ENCODE peak calls at places on chromosomes 12 and 14, in six cellular contexts. Y, Z, H, U, V and D are unnamed samples.

GRCh38 chr12:30169839-30170591 is 386.3 kb upstream of the TMTC1 start:
- DNase-seq in Y (no peak), Z (no peak), H (no peak), U (no peak), V (no peak), D (no peak)

GRCh38 chr14:80977103-80977728 is 21.8 kb downstream of the TSHR start:
- DNase-seq in Y (no peak), Z (no peak), H (no peak), U (no peak), V (no peak), D (no peak)

GRCh38 chr12:14418526-14418925 is 53.0 kb downstream of the ATF7IP start:
- DNase-seq in Y (no peak), Z (peak), H (no peak), U (no peak), V (no peak), D (no peak)

GRCh38 chr12:61804301-61804700 is 455.9 kb upstream of the USP15 start:
- DNase-seq in Y (no peak), Z (no peak), H (no peak), U (no peak), V (no peak), D (no peak)

GRCh38 chr12:86137936-86138335 is 118.3 kb downstream of the MGAT4C start:
- DNase-seq in Y (no peak), Z (peak), H (no peak), U (no peak), V (no peak), D (no peak)

GRCh38 chr14:73251516-73252215 is 14.4 kb downstream of the PAPLN start:
- DNase-seq in Y (no peak), Z (no peak), H (no peak), U (no peak), V (no peak), D (no peak)

GRCh38 chr12:64813733-64814132 is 10.7 kb upstream of the TBC1D30 start:
- DNase-seq in Y (no peak), Z (no peak), H (no peak), U (no peak), V (no peak), D (no peak)

GRCh38 chr12:48978741-48979601 is 849 bp downstream of the WNT1 start:
- DNase-seq in Y (no peak), Z (no peak), H (no peak), U (no peak), V (no peak), D (no peak)

GRCh38 chr12:106898001-106898966 is 57.4 kb upstream of the TMEM263 start:
- DNase-seq in Y (no peak), Z (no peak), H (peak), U (no peak), V (no peak), D (no peak)

GRCh38 chr14:104659764-104660523 is 29.5 kb upstream of the INF2 start:
- DNase-seq in Y (no peak), Z (no peak), H (no peak), U (no peak), V (no peak), D (peak)

GRCh38 chr12:130815028-130815741 is 23.9 kb downstream of the STX2 start:
- DNase-seq in Y (no peak), Z (no peak), H (no peak), U (no peak), V (no peak), D (no peak)